ENCODE peak calls at places on chromosome 16, in ten cellular contexts. Z, T, Y, D, S, X, F, O, A and H are unnamed samples.

GRCh38 chr16:72620853-72621252 is 427.1 kb downstream of the ZFHX3 start:
- DNase-seq in Z (no peak), T (no peak), Y (no peak), D (no peak), S (no peak), X (no peak), F (no peak), O (no peak), A (no peak), H (no peak)

GRCh38 chr16:59047114-59047513 is 313.0 kb upstream of the GOT2 start:
- DNase-seq in Z (no peak), T (no peak), Y (no peak), D (no peak), S (no peak), X (no peak), F (no peak), O (no peak), A (peak; percentile 56), H (no peak)

GRCh38 chr16:14303182-14303618 is 232.1 kb downstream of the MRTFB start:
- DNase-seq in Z (no peak), T (no peak), Y (no peak), D (no peak), S (no peak), X (no peak), F (no peak), O (peak; percentile 35), A (peak; percentile 29), H (no peak)

GRCh38 chr16:15642557-15643452 is at the start of gene MARF1:
- DNase-seq in Z (peak; percentile 99), T (peak; percentile 99), Y (peak; percentile 99), D (peak; percentile 74), S (peak; percentile 88), X (peak; percentile 98), F (peak; percentile 70), O (peak; percentile 97), A (peak; percentile 98), H (peak; percentile 95)

GRCh38 chr16:19856120-19856519 is 28.5 kb downstream of the GPRC5B start:
- DNase-seq in Z (no peak), T (no peak), Y (no peak), D (no peak), S (no peak), X (no peak), F (no peak), O (no peak), A (no peak), H (no peak)

GRCh38 chr16:27347930-27348685 is 34.3 kb downstream of the IL4R start:
- DNase-seq in Z (no peak), T (no peak), Y (no peak), D (no peak), S (no peak), X (no peak), F (no peak), O (no peak), A (no peak), H (no peak)

GRCh38 chr16:13919330-13919682 is 648 bp upstream of the ERCC4 start:
- DNase-seq in Z (no peak), T (no peak), Y (no peak), D (peak; percentile 63), S (peak; percentile 53), X (no peak), F (peak; percentile 52), O (peak; percentile 38), A (no peak), H (peak; percentile 34)

GRCh38 chr16:79211581-79211980 is 389.0 kb downstream of the MAF start:
- DNase-seq in Z (no peak), T (no peak), Y (no peak), D (no peak), S (no peak), X (no peak), F (no peak), O (no peak), A (no peak), H (no peak)

GRCh38 chr16:67101301-67101675 is 8.5 kb upstream of the PHAF1 start:
- DNase-seq in Z (no peak), T (no peak), Y (no peak), D (no peak), S (no peak), X (no peak), F (no peak), O (peak; percentile 51), A (no peak), H (no peak)

GRCh38 chr16:3158014-3158497 is 23.2 kb downstream of the ZNF213 start:
- DNase-seq in Z (no peak), T (peak; percentile 82), Y (peak; percentile 82), D (no peak), S (no peak), X (peak; percentile 52), F (no peak), O (no peak), A (peak; percentile 36), H (no peak)

GRCh38 chr16:12229759-12230594 is 253.4 kb downstream of the SNX29 start:
- DNase-seq in Z (no peak), T (no peak), Y (no peak), D (peak; percentile 80), S (peak; percentile 72), X (no peak), F (peak; percentile 92), O (peak; percentile 73), A (no peak), H (peak; percentile 77)

GRCh38 chr16:85915125-85915845 is 16.3 kb downstream of the IRF8 start:
- DNase-seq in Z (no peak), T (no peak), Y (no peak), D (no peak), S (no peak), X (no peak), F (no peak), O (no peak), A (no peak), H (no peak)

GRCh38 chr16:89136931-89137330 is 34.6 kb upstream of the CDH15 start:
- DNase-seq in Z (no peak), T (no peak), Y (peak; percentile 58), D (no peak), S (no peak), X (no peak), F (no peak), O (no peak), A (no peak), H (no peak)

GRCh38 chr16:740764-741505 is at the start of gene CIAO3:
- DNase-seq in Z (peak; percentile 81), T (peak; percentile 95), Y (peak; percentile 98), D (peak; percentile 57), S (peak; percentile 85), X (peak; percentile 96), F (peak; percentile 60), O (peak; percentile 91), A (peak; percentile 95), H (peak; percentile 91)

GRCh38 chr16:88878967-88879787 is 12.7 kb upstream of the PABPN1L start:
- DNase-seq in Z (no peak), T (no peak), Y (no peak), D (no peak), S (no peak), X (no peak), F (peak; percentile 42), O (no peak), A (no peak), H (no peak)

GRCh38 chr16:84804326-84804725 is 15.5 kb upstream of the CRISPLD2 start:
- DNase-seq in Z (no peak), T (no peak), Y (no peak), D (no peak), S (no peak), X (no peak), F (no peak), O (no peak), A (no peak), H (no peak)

GRCh38 chr16:86946396-86946795 is 368.0 kb downstream of the FOXL1 start:
- DNase-seq in Z (no peak), T (no peak), Y (no peak), D (no peak), S (no peak), X (no peak), F (no peak), O (peak; percentile 26), A (peak; percentile 89), H (peak; percentile 27)

GRCh38 chr16:3017806-3018506 is at the start of gene CLDN6:
- DNase-seq in Z (no peak), T (no peak), Y (peak; percentile 84), D (no peak), S (no peak), X (peak; percentile 11), F (peak; percentile 21), O (no peak), A (peak; percentile 98), H (no peak)

GRCh38 chr16:79110953-79111352 is 489.6 kb downstream of the MAF start:
- DNase-seq in Z (no peak), T (no peak), Y (no peak), D (no peak), S (no peak), X (no peak), F (no peak), O (no peak), A (no peak), H (no peak)

GRCh38 chr16:55435387-55435786 is 43.6 kb upstream of the MMP2 start:
- DNase-seq in Z (no peak), T (no peak), Y (no peak), D (no peak), S (no peak), X (no peak), F (no peak), O (no peak), A (peak; percentile 5), H (no peak)

GRCh38 chr16:27960619-27961295 is 102.8 kb downstream of the GSG1L start:
- DNase-seq in Z (no peak), T (no peak), Y (no peak), D (no peak), S (no peak), X (no peak), F (no peak), O (no peak), A (no peak), H (no peak)

GRCh38 chr16:87332150-87332549 is 15.0 kb upstream of the C16orf95 start:
- DNase-seq in Z (no peak), T (no peak), Y (no peak), D (no peak), S (peak; percentile 41), X (no peak), F (no peak), O (peak; percentile 26), A (no peak), H (no peak)

GRCh38 chr16:69073181-69073669 is 32.2 kb upstream of the HAS3 start:
- DNase-seq in Z (no peak), T (no peak), Y (no peak), D (no peak), S (peak; percentile 93), X (no peak), F (no peak), O (peak; percentile 90), A (peak; percentile 73), H (peak; percentile 70)

GRCh38 chr16:89270666-89271345 is 53.3 kb downstream of the ZNF778 start:
- DNase-seq in Z (no peak), T (no peak), Y (no peak), D (no peak), S (no peak), X (no peak), F (no peak), O (no peak), A (no peak), H (no peak)

GRCh38 chr16:50027829-50028228 is 2.8 kb downstream of the CNEP1R1 start:
- DNase-seq in Z (no peak), T (no peak), Y (no peak), D (no peak), S (no peak), X (no peak), F (no peak), O (no peak), A (no peak), H (no peak)

GRCh38 chr16:28237754-28238357 is 26.1 kb upstream of the XPO6 start:
- DNase-seq in Z (no peak), T (no peak), Y (no peak), D (no peak), S (peak; percentile 6), X (no peak), F (no peak), O (no peak), A (no peak), H (no peak)

GRCh38 chr16:11835891-11836652 is 15.3 kb downstream of the RSL1D1 start:
- DNase-seq in Z (no peak), T (peak; percentile 12), Y (no peak), D (no peak), S (peak; percentile 66), X (no peak), F (no peak), O (peak; percentile 76), A (peak; percentile 72), H (peak; percentile 72)

GRCh38 chr16:86824751-86825310 is 246.5 kb downstream of the FOXL1 start:
- DNase-seq in Z (no peak), T (no peak), Y (no peak), D (no peak), S (peak; percentile 23), X (no peak), F (no peak), O (peak; percentile 66), A (peak; percentile 95), H (no peak)